ENCODE peak calls at places on chromosomes 7 and 10, in seven cellular contexts. A is adipocyte; P is omental fat pad; X is LoVo; U is activated CD4-positive, alpha-beta T cell treated with anti-CD3 and anti-CD28 coated beads for 48 hours; G is pons; D is non-pigmented ciliary epithelial cell. M is an unnamed sample.

GRCh38 chr7:148563583-148564274 is 26.8 kb upstream of the C7orf33 start:
- DNase-seq in G (no peak), D (no peak), X (no peak), P (no peak), U (no peak), A (no peak), M (no peak)

GRCh38 chr7:157589680-157590079 is 252.9 kb downstream of the DNAJB6 start:
- DNase-seq in U (no peak), A (no peak), D (no peak), X (no peak), G (no peak), P (no peak), M (no peak)

GRCh38 chr10:78255796-78256638 is 222.4 kb downstream of the RPS24 start:
- DNase-seq in X (peak; percentile 57), P (peak; percentile 29), U (no peak), G (no peak), A (peak; percentile 96), D (peak; percentile 92), M (peak; percentile 94)

GRCh38 chr10:3781458-3782098 is 3.4 kb downstream of the KLF6 start:
- DNase-seq in D (no peak), A (peak; percentile 47), U (peak; percentile 58), P (no peak), G (no peak), X (no peak), M (peak; percentile 46)

GRCh38 chr7:97835296-97836138 is 36.7 kb downstream of the ASNS start:
- DNase-seq in G (peak; percentile 79), D (peak; percentile 31), P (peak; percentile 69), U (peak; percentile 74), X (peak; percentile 80), A (peak; percentile 86), M (peak; percentile 51)

GRCh38 chr7:77657427-77658331 is 38.6 kb upstream of the RSBN1L start:
- DNase-seq in U (no peak), D (no peak), A (peak; percentile 68), X (peak; percentile 64), G (peak; percentile 72), P (no peak), M (no peak)

GRCh38 chr10:63200416-63200815 is 67.3 kb downstream of the NRBF2 start:
- DNase-seq in A (no peak), X (no peak), P (no peak), G (no peak), U (no peak), D (no peak), M (no peak)

GRCh38 chr7:16839646-16840045 is 34.8 kb upstream of the AGR2 start:
- DNase-seq in A (peak; percentile 63), G (no peak), P (no peak), U (no peak), X (no peak), D (no peak), M (peak; percentile 28)

GRCh38 chr10:99975106-99975829 is 34.5 kb downstream of the DNMBP start:
- DNase-seq in A (no peak), P (no peak), X (no peak), D (no peak), U (no peak), G (no peak), M (no peak)

GRCh38 chr10:29702288-29703164 is 67.8 kb upstream of the SVIL start:
- DNase-seq in U (no peak), P (no peak), A (peak; percentile 43), G (no peak), D (no peak), X (no peak), M (peak; percentile 18)

GRCh38 chr10:124069341-124069740 is 24.1 kb downstream of the CHST15 start:
- DNase-seq in D (no peak), X (no peak), P (no peak), U (no peak), G (no peak), A (no peak), M (no peak)

GRCh38 chr10:15405319-15405718 is 34.2 kb upstream of the FAM171A1 start:
- DNase-seq in A (no peak), U (no peak), D (no peak), X (no peak), G (no peak), P (no peak), M (no peak)

GRCh38 chr10:133139561-133140065 is 20.4 kb upstream of the KNDC1 start:
- DNase-seq in G (no peak), D (no peak), A (no peak), X (no peak), U (no peak), P (no peak), M (no peak)

GRCh38 chr10:2202401-2202800 is 465.1 kb upstream of the ADARB2 start:
- DNase-seq in U (no peak), G (no peak), P (no peak), A (no peak), D (no peak), X (no peak), M (no peak)

GRCh38 chr7:27110163-27110976 is 7.9 kb upstream of the HOXA2 start:
- DNase-seq in G (no peak), D (no peak), U (no peak), P (no peak), A (no peak), X (peak; percentile 59), M (peak; percentile 40)

GRCh38 chr7:99270702-99271101 is 1.9 kb upstream of the MYH16 start:
- DNase-seq in U (no peak), G (no peak), A (no peak), D (no peak), X (no peak), P (no peak), M (no peak)

GRCh38 chr10:33900591-33900990 is 566.1 kb upstream of the NRP1 start:
- DNase-seq in A (peak; percentile 72), G (no peak), D (no peak), X (no peak), P (no peak), U (no peak), M (peak; percentile 31)

GRCh38 chr7:19747740-19748339 is 25.6 kb downstream of the TMEM196 start:
- DNase-seq in U (no peak), P (no peak), G (peak; percentile 46), A (peak; percentile 67), X (peak; percentile 66), D (no peak), M (peak; percentile 48)

GRCh38 chr10:73910764-73911552 is at the start of gene PLAU:
- DNase-seq in P (no peak), D (no peak), A (peak; percentile 61), U (peak; percentile 51), G (no peak), X (no peak), M (peak; percentile 61)

GRCh38 chr10:30330512-30331168 is 18.4 kb downstream of the MTPAP start:
- DNase-seq in G (no peak), X (no peak), P (no peak), A (no peak), U (no peak), D (no peak), M (no peak)

GRCh38 chr10:49282879-49283321 is 16.1 kb upstream of the C10orf71 start:
- DNase-seq in U (no peak), D (no peak), P (no peak), X (peak; percentile 33), A (no peak), G (no peak), M (no peak)

GRCh38 chr10:52631648-52632047 is 140.9 kb downstream of the MBL2 start:
- DNase-seq in P (no peak), D (no peak), U (no peak), G (no peak), A (no peak), X (no peak), M (no peak)

GRCh38 chr10:119849944-119850343 is 22.7 kb downstream of the MCMBP start:
- DNase-seq in P (no peak), D (no peak), U (no peak), A (peak; percentile 13), X (no peak), G (no peak), M (no peak)

GRCh38 chr7:5462216-5462615 is 38.6 kb upstream of the TNRC18 start:
- DNase-seq in G (no peak), D (no peak), A (no peak), U (no peak), P (no peak), X (no peak), M (no peak)

GRCh38 chr7:155358066-155358947 is 60.6 kb downstream of the INSIG1 start:
- DNase-seq in P (no peak), X (no peak), U (no peak), A (no peak), G (no peak), D (no peak), M (peak; percentile 38)

GRCh38 chr10:18179901-18180300 is 39.7 kb downstream of the CACNB2 start:
- DNase-seq in G (peak; percentile 46), P (no peak), U (no peak), D (peak; percentile 64), A (peak; percentile 88), X (no peak), M (peak; percentile 65)

GRCh38 chr7:115724400-115725056 is 306.0 kb downstream of the TFEC start:
- DNase-seq in D (no peak), A (no peak), U (no peak), G (no peak), X (peak; percentile 56), P (no peak), M (no peak)

GRCh38 chr7:101924171-101924570 is 106.7 kb downstream of the CUX1 start:
- DNase-seq in A (peak; percentile 62), U (peak; percentile 44), G (no peak), P (no peak), X (no peak), D (peak; percentile 26), M (peak; percentile 85)

GRCh38 chr10:2117641-2118040 is 380.3 kb upstream of the ADARB2 start:
- DNase-seq in G (no peak), D (no peak), A (no peak), X (no peak), P (no peak), U (no peak), M (no peak)

GRCh38 chr10:87659571-87660483 is at the start of gene PAPSS2:
- DNase-seq in P (no peak), A (peak; percentile 82), D (no peak), U (peak; percentile 39), X (peak; percentile 48), G (no peak), M (peak; percentile 83)

GRCh38 chr7:143042821-143043271 is 9.3 kb upstream of the OR6V1 start:
- DNase-seq in G (peak; percentile 9), X (peak; percentile 28), D (no peak), U (no peak), A (peak; percentile 44), P (no peak), M (peak; percentile 24)

GRCh38 chr7:127029823-127030222 is 222.9 kb downstream of the GRM8 start:
- DNase-seq in U (no peak), X (no peak), A (no peak), D (no peak), G (no peak), P (no peak), M (no peak)

GRCh38 chr10:69968830-69969229 is 83.8 kb upstream of the MACROH2A2 start:
- DNase-seq in P (no peak), X (no peak), G (peak; percentile 58), D (no peak), U (no peak), A (peak; percentile 8), M (peak; percentile 14)

GRCh38 chr10:32952541-32953276 is 5.3 kb downstream of the ITGB1 start:
- DNase-seq in P (no peak), X (no peak), G (no peak), U (no peak), D (no peak), A (no peak), M (no peak)

GRCh38 chr7:22090107-22090506 is 144.4 kb upstream of the CDCA7L start:
- DNase-seq in D (no peak), X (no peak), P (no peak), G (no peak), A (no peak), U (no peak), M (no peak)

GRCh38 chr7:90238017-90238416 is 7.0 kb upstream of the CFAP69 start:
- DNase-seq in D (no peak), P (no peak), G (no peak), U (no peak), X (no peak), A (no peak), M (no peak)

GRCh38 chr7:16978358-16979244 is 96.8 kb upstream of the AGR3 start:
- DNase-seq in X (peak; percentile 83), G (no peak), D (peak; percentile 49), P (no peak), A (peak; percentile 80), U (no peak), M (peak; percentile 29)

GRCh38 chr7:131501422-131501821 is 55.0 kb downstream of the PODXL start:
- DNase-seq in G (no peak), X (no peak), P (no peak), D (peak; percentile 61), U (peak; percentile 60), A (peak; percentile 31), M (peak; percentile 42)

M was measured in AG20443.